ENCODE peak calls at places on chromosomes 1 and 21, in six cellular contexts. K is CD4-positive, alpha-beta memory T cell; G is upper lobe of left lung; N is germinal center; D is EH; Y is activated gamma-delta T cell treated with Interleukin-2 at 50 U/mL for 16 hours. Z is an unnamed sample.

GRCh38 chr1:26083246-26083645 is 15.8 kb upstream of the TRIM63 start:
- DNase-seq in K (no peak), D (peak; percentile 45), N (no peak), Y (no peak), G (no peak), Z (no peak)

GRCh38 chr1:209491897-209492296 is 91.6 kb upstream of the CAMK1G start:
- DNase-seq in K (no peak), Y (no peak), D (no peak), N (no peak), G (no peak), Z (no peak)

GRCh38 chr1:231918239-231919015 is 291.8 kb downstream of the DISC1 start:
- DNase-seq in Y (peak; percentile 25), N (no peak), D (peak; percentile 64), K (peak; percentile 49), G (no peak), Z (no peak)

GRCh38 chr1:184322253-184322652 is 64.6 kb upstream of the C1orf21 start:
- DNase-seq in G (no peak), N (no peak), K (no peak), D (no peak), Y (no peak), Z (no peak)

GRCh38 chr1:227298532-227299174 is 19.6 kb downstream of the CDC42BPA start:
- DNase-seq in G (no peak), Y (no peak), N (no peak), D (no peak), K (no peak), Z (no peak)

GRCh38 chr1:15260418-15261154 is 13.6 kb downstream of the FHAD1 start:
- DNase-seq in G (no peak), N (no peak), K (no peak), Y (no peak), D (no peak), Z (no peak)

GRCh38 chr21:26120833-26121232 is 49.7 kb downstream of the APP start:
- DNase-seq in K (no peak), Y (no peak), G (no peak), N (no peak), D (no peak), Z (no peak)

GRCh38 chr1:27551953-27552312 is 52.0 kb downstream of the AHDC1 start:
- DNase-seq in N (no peak), K (no peak), D (no peak), Y (no peak), G (no peak), Z (no peak)

GRCh38 chr1:20405893-20406604 is 80.0 kb downstream of the CAMK2N1 start:
- DNase-seq in N (peak; percentile 38), Y (no peak), K (no peak), G (no peak), D (peak; percentile 74), Z (peak; percentile 38)

GRCh38 chr1:215489771-215490566 is 77.1 kb upstream of the KCTD3 start:
- DNase-seq in D (peak; percentile 74), G (no peak), K (no peak), Y (no peak), N (no peak), Z (no peak)

GRCh38 chr21:42607525-42608102 is 45.8 kb upstream of the PDE9A start:
- DNase-seq in N (no peak), Y (no peak), G (peak; percentile 31), K (no peak), D (no peak), Z (no peak)

GRCh38 chr1:45340816-45341215 is 576 bp upstream of the MUTYH start:
- DNase-seq in K (no peak), D (peak; percentile 25), N (peak; percentile 26), Y (no peak), G (no peak), Z (no peak)

GRCh38 chr1:46526689-46527291 is 24.7 kb downstream of the KNCN start:
- DNase-seq in D (no peak), G (no peak), K (no peak), N (no peak), Y (no peak), Z (no peak)

GRCh38 chr1:238675241-238675640 is 711.1 kb upstream of the CHRM3 start:
- DNase-seq in K (no peak), N (no peak), G (no peak), D (no peak), Y (no peak), Z (no peak)

GRCh38 chr1:184972281-184973055 is 1.8 kb downstream of the NIBAN1 start:
- DNase-seq in N (no peak), K (no peak), D (peak; percentile 70), Y (no peak), G (no peak), Z (no peak)

GRCh38 chr21:39712976-39713375 is 32.0 kb upstream of the IGSF5 start:
- DNase-seq in K (no peak), D (no peak), Y (no peak), N (no peak), G (no peak), Z (no peak)

Z was measured in GOT3.